ENCODE peak calls at places on chromosome 17, in five cellular contexts. A is HepG2, J is H1, R is GM12878, W is NT2/D1. K is an unnamed sample.

GRCh38 chr17:63847525-63848249 is 5.2 kb upstream of the SMARCD2 start:
- DNase-seq in A (no peak), J (no peak), R (no peak), W (no peak), K (no peak)

GRCh38 chr17:41777579-41778188 is 8.8 kb downstream of the JUP start:
- DNase-seq in A (peak), J (no peak), R (no peak), W (no peak), K (peak)

GRCh38 chr17:41131979-41132378 is 8.0 kb upstream of the KRTAP4-12 start:
- DNase-seq in A (peak), J (no peak), R (no peak), W (no peak), K (no peak)

GRCh38 chr17:42153919-42154491 is 784 bp downstream of the RAB5C start:
- DNase-seq in A (peak), J (no peak), R (no peak), W (no peak), K (no peak)

GRCh38 chr17:39000021-39000601 is 32.9 kb upstream of the FBXO47 start:
- DNase-seq in A (no peak), J (no peak), R (no peak), W (no peak), K (no peak)

GRCh38 chr17:40194821-40195220 is 17.6 kb downstream of the RAPGEFL1 start:
- DNase-seq in A (no peak), J (no peak), R (no peak), W (no peak), K (no peak)

GRCh38 chr17:76492989-76493501 is 8.2 kb downstream of the RHBDF2 start:
- DNase-seq in A (no peak), J (no peak), R (peak), W (no peak), K (no peak)

GRCh38 chr17:7263071-7263800 is 958 bp upstream of the CLDN7 start:
- DNase-seq in A (no peak), J (no peak), R (no peak), W (no peak), K (no peak)

GRCh38 chr17:74748279-74748528 is 224 bp upstream of the NHERF1 start:
- DNase-seq in A (no peak), J (peak), R (no peak), W (no peak), K (no peak)

GRCh38 chr17:7951143-7951792 is 19.3 kb downstream of the CNTROB start:
- DNase-seq in A (no peak), J (no peak), R (peak), W (no peak), K (no peak)

GRCh38 chr17:79650861-79651260 is 40.0 kb upstream of the RBFOX3 start:
- DNase-seq in A (no peak), J (no peak), R (no peak), W (no peak), K (no peak)

GRCh38 chr17:71438631-71439146 is 682.1 kb upstream of the SOX9 start:
- DNase-seq in A (peak), J (no peak), R (no peak), W (no peak), K (peak)

GRCh38 chr17:17692353-17693252 is 11.3 kb downstream of the RAI1 start:
- DNase-seq in A (peak), J (no peak), R (no peak), W (no peak), K (no peak)

GRCh38 chr17:46943511-46944393 is 20.8 kb downstream of the GOSR2 start:
- DNase-seq in A (peak), J (no peak), R (no peak), W (no peak), K (no peak)

DNA sequence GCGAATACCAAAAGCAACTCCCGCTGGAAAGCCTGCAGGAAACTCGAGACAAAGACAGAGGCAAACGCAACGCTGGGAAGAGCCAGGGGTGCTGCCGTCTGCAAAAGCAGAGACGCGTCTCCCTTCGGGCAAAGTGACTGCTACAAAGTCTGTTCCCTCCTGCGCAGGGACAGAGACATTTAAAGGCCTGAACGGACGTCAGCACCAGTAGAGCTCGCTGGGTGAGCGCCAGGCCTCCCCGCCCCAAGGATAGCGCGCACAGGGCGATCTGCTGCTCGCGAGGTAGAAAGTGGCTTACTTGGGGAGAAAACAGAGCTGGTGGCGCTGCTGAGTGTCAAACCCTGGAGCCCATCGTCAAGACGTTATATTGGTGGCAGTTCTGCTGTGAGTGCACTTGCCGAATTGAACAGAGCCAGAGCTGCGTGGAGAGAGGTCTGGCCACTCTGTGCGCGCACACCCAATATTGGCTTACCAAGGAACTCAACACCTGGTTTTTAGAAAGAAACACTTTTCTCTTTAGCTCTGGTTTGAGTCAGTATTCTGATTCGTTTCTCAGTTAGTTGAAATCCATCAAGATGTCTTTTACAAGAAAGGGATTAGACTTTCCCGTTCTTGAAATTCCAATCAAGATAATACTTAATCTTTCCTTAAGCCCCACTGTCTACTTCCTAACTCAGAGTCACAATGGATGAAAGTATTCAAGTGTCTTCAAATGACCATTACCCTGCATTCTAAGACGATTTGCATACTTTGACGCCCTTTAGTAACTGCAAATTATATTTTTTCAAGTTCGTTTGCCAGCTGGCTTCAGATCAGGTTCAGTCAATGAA is 190.1 kb downstream of the USP22 start:
- DNase-seq in A (no peak), J (no peak), R (no peak), W (peak), K (peak)
- TF ChIP-seq SUZ12 in A (no peak), J (no peak), R (no peak), W (no peak), K (no peak)

DNA sequence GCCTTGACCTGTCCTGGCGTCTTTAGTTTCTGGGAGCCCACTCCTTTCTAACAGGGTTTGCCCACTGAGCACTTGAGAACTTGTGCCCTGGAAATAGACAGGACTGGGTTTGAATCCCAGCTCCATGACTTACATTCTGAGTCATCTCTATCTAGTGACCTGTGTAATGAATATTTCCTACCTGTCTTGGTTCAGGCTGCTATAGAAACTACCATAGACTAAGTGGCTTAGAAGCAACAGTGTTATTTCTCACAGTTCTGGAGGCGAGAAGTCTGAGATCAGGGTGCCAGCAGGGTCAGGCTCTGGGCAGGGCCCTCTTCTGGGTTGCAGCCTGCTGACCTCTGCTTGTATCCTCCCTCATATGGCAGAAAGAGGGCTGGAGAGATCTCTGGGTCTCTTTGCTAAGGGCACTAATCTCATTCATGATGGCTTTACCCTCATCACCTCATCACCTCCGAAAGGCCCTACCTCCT is 110.7 kb upstream of the DHX40 start:
- DNase-seq in A (no peak), J (no peak), R (no peak), W (no peak), K (no peak)
- TF ChIP-seq SUZ12 in A (no peak), J (no peak), R (no peak), W (no peak), K (no peak)

DNA sequence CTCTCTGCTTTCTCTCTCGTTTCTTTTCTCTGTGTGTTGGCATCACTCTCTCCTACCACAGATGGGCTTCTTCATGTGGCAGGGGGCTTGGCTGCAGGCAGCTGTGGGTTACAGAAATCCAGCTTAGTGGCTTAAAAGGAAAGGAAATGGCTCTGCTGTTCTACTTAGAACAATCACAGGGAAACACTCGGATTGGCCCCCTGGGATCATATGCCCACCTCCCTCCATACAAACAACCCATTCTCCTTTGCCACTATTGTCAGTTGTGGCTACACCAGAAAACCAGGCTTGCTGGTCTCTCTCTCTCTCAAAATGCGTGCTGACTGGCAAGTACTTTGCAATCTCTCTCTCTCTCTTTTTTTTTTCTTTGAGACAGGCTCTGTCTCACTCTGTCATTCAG is 20.5 kb downstream of the TBX2 start:
- DNase-seq in A (no peak), J (no peak), R (no peak), W (no peak), K (no peak)
- TF ChIP-seq SUZ12 in A (no peak), J (no peak), R (no peak), W (no peak), K (no peak)

DNA sequence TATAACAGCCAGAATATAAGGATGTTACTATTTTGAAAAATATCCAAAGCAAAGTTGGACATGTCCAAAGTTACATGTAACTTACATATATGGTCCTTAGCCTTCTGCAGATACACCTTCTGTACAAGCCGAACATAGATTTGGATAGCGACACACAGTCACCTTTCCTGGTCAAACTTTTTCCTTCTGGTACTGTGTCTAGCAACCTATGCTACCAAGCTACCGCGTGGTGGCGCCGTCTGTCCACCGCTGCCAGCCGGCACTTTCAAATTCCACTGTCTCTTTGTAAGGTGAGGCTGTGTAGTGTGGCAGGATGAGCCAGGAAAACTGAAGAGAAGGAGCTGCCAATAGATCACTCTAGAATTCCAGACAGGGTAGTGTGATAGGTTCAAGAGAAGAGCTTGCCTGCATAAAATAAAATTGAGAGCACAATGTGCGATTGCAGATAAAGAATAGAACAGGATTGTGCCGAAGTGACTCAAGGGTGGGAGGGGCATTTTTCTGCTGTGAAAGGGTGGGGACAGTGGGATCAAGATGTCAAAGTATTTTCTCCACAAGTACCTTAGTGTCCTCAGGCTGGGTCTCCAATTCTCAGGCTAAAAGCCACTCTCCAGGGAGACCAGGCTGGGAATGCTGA is 366.9 kb downstream of the SLC39A11 start:
- DNase-seq in A (peak), J (no peak), R (no peak), W (peak), K (peak)
- TF ChIP-seq SUZ12 in A (no peak), J (no peak), R (no peak), W (no peak), K (no peak)

GRCh38 chr17:59327136-59327878 is 4.1 kb upstream of the YPEL2 start:
- DNase-seq in A (no peak), J (no peak), R (no peak), W (no peak), K (no peak)
- TF ChIP-seq SUZ12 in A (no peak), J (no peak), R (no peak), W (no peak), K (no peak)

GRCh38 chr17:32266389-32267269 is 997 bp downstream of the RHBDL3 start:
- DNase-seq in A (no peak), J (no peak), R (no peak), W (no peak), K (peak)

GRCh38 chr17:32268734-32269288 is 3.2 kb downstream of the RHBDL3 start:
- DNase-seq in A (no peak), J (no peak), R (no peak), W (no peak), K (no peak)

GRCh38 chr17:32265896-32266388 is 310 bp downstream of the RHBDL3 start:
- DNase-seq in A (no peak), J (no peak), R (no peak), W (no peak), K (no peak)

GRCh38 chr17:32269377-32269776 is 3.7 kb downstream of the RHBDL3 start:
- DNase-seq in A (no peak), J (no peak), R (no peak), W (no peak), K (no peak)

DNA sequence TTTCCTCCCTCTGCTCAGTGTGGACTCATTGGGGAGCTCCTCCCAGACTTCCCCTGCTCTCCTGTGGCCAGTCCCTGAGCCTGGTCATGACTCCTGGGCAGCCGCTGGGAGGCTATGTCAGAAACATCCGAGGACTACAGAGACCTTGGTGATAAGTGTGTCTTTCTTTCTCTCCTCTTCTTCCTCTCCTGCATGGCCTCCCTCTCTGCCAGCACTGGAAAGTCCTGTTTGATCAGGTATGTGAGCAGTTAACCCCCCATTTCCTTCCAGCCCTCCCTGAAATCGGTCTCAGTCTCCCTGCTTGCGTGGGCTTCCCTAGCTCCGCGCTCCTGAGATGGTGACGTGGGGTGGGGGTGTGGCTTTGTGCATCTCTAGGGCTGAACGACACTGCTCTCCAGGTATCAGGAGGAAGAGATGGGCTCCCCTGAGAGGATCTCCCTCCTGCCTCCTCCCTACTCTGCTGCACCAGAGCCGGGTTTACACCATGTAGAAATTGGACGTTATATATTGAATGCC is 2.1 kb downstream of the RHBDL3 start:
- DNase-seq in A (no peak), J (no peak), R (no peak), W (no peak), K (no peak)
- TF ChIP-seq SUZ12 in A (no peak), J (no peak), R (no peak), W (no peak), K (no peak)

DNA sequence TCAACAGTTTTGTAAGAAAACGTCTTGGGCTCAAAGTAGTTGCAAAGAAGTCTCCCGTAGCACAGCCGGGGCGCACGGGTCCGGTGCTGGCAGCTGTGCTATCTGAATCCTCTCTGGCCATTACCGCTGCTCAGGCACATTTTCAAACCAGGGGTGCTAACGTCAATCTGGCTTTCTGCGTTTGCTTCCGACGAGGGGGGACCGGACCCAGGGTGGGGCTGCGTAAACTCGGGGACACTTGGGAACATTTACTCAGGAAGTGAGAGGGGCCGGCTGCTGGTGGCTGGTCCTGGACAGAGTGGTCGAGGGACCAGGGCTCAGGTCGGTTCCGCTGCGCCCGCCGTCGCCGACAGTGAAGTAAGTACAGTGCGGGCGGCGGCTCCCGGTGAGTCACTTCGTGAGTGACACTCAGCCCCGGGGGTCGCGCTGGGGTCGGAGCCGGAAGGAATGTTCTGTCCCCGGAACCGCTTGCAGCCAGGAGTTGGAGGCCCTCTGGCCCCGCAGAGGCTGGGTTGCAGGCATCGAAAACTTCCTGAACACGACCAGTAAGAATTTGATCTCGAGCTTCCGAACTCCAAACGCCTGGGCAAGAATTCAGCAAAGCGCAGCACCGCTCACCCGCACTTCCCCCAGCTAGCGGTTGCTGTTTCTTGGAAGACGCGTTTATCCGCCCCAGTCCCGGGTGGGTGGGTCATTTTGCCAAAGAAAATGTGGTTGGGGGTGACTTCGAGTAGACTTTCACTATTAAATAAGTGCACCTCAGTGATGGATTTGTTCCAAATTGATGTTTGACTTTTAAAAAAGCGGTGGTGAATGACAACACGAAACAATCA is 1.4 kb upstream of the HS3ST3B1 start:
- DNase-seq in A (peak), J (no peak), R (no peak), W (no peak), K (peak)
- TF ChIP-seq SUZ12 in A (no peak), J (peak), R (no peak), W (peak), K (no peak)

GRCh38 chr17:36183001-36183810 is 6.8 kb upstream of the TBC1D3B start:
- DNase-seq in A (peak), J (no peak), R (no peak), W (peak), K (no peak)
- TF ChIP-seq SUZ12 in A (no peak), J (no peak), R (no peak), W (no peak), K (no peak)

GRCh38 chr17:78124081-78124835 is 4.3 kb downstream of the TMC6 start:
- DNase-seq in A (no peak), J (no peak), R (no peak), W (no peak), K (no peak)
- TF ChIP-seq SUZ12 in A (no peak), J (no peak), R (no peak), W (no peak), K (no peak)

K was measured in HEK293T.